ENCODE peak calls at places on chromosomes 12 and 14, in seven cellular contexts. One of them, this sample, is unnamed.

GRCh38 chr12:94039914-94040313 is 108.5 kb upstream of the PLXNC1 start:
- DNase-seq in activated T-cell treated with anti-CD3 and anti-CD28 coated beads, Interleukin-2, amount 50 U/mL, for 48 hours: no peak
- DNase-seq in activated CD8-positive, alpha-beta T cell treated with anti-CD3 and anti-CD28 coated beads for 36 hours: no peak
- DNase-seq in activated CD8-positive, alpha-beta memory T cell treated with anti-CD3 and anti-CD28 coated beads, Interleukin-2, amount 50 U/mL, for 48 hours: no peak
- DNase-seq in OCI-LY7: no peak
- DNase-seq in NCI-H1105: no peak
- DNase-seq in gastrocnemius medialis: no peak
- DNase-seq in this sample: no peak

GRCh38 chr12:30437044-30437443 is 258.6 kb downstream of the IPO8 start:
- DNase-seq in activated T-cell treated with anti-CD3 and anti-CD28 coated beads, Interleukin-2, amount 50 U/mL, for 48 hours: no peak
- DNase-seq in gastrocnemius medialis: no peak
- DNase-seq in activated CD8-positive, alpha-beta memory T cell treated with anti-CD3 and anti-CD28 coated beads, Interleukin-2, amount 50 U/mL, for 48 hours: no peak
- DNase-seq in NCI-H1105: no peak
- DNase-seq in OCI-LY7: no peak
- DNase-seq in activated CD8-positive, alpha-beta T cell treated with anti-CD3 and anti-CD28 coated beads for 36 hours: no peak
- DNase-seq in this sample: no peak

GRCh38 chr12:2284321-2284813 is 231.6 kb downstream of the CACNA1C start:
- DNase-seq in gastrocnemius medialis: no peak
- DNase-seq in OCI-LY7: no peak
- DNase-seq in activated CD8-positive, alpha-beta memory T cell treated with anti-CD3 and anti-CD28 coated beads, Interleukin-2, amount 50 U/mL, for 48 hours: no peak
- DNase-seq in activated CD8-positive, alpha-beta T cell treated with anti-CD3 and anti-CD28 coated beads for 36 hours: no peak
- DNase-seq in NCI-H1105: no peak
- DNase-seq in activated T-cell treated with anti-CD3 and anti-CD28 coated beads, Interleukin-2, amount 50 U/mL, for 48 hours: no peak
- DNase-seq in this sample: no peak

GRCh38 chr12:54034784-54035310 is 2.0 kb downstream of the HOXC5 start:
- DNase-seq in gastrocnemius medialis: no peak
- DNase-seq in activated T-cell treated with anti-CD3 and anti-CD28 coated beads, Interleukin-2, amount 50 U/mL, for 48 hours: no peak
- DNase-seq in activated CD8-positive, alpha-beta T cell treated with anti-CD3 and anti-CD28 coated beads for 36 hours: no peak
- DNase-seq in OCI-LY7: no peak
- DNase-seq in activated CD8-positive, alpha-beta memory T cell treated with anti-CD3 and anti-CD28 coated beads, Interleukin-2, amount 50 U/mL, for 48 hours: no peak
- DNase-seq in NCI-H1105: no peak
- DNase-seq in this sample: no peak

GRCh38 chr12:66107451-66107915 is 23.1 kb downstream of the LLPH start:
- DNase-seq in OCI-LY7: peak; percentile 82
- DNase-seq in activated CD8-positive, alpha-beta T cell treated with anti-CD3 and anti-CD28 coated beads for 36 hours: peak; percentile 58
- DNase-seq in gastrocnemius medialis: peak; percentile 10
- DNase-seq in activated T-cell treated with anti-CD3 and anti-CD28 coated beads, Interleukin-2, amount 50 U/mL, for 48 hours: peak; percentile 37
- DNase-seq in NCI-H1105: peak; percentile 83
- DNase-seq in activated CD8-positive, alpha-beta memory T cell treated with anti-CD3 and anti-CD28 coated beads, Interleukin-2, amount 50 U/mL, for 48 hours: peak; percentile 55
- DNase-seq in this sample: peak; percentile 21

GRCh38 chr14:52923902-52924575 is 26.8 kb downstream of the FERMT2 start:
- DNase-seq in OCI-LY7: no peak
- DNase-seq in activated T-cell treated with anti-CD3 and anti-CD28 coated beads, Interleukin-2, amount 50 U/mL, for 48 hours: no peak
- DNase-seq in NCI-H1105: no peak
- DNase-seq in gastrocnemius medialis: no peak
- DNase-seq in activated CD8-positive, alpha-beta memory T cell treated with anti-CD3 and anti-CD28 coated beads, Interleukin-2, amount 50 U/mL, for 48 hours: no peak
- DNase-seq in activated CD8-positive, alpha-beta T cell treated with anti-CD3 and anti-CD28 coated beads for 36 hours: peak; percentile 31
- DNase-seq in this sample: peak; percentile 15

GRCh38 chr12:10624631-10625030 is 11.2 kb upstream of the MAGOHB start:
- DNase-seq in gastrocnemius medialis: no peak
- DNase-seq in OCI-LY7: no peak
- DNase-seq in activated CD8-positive, alpha-beta T cell treated with anti-CD3 and anti-CD28 coated beads for 36 hours: no peak
- DNase-seq in activated CD8-positive, alpha-beta memory T cell treated with anti-CD3 and anti-CD28 coated beads, Interleukin-2, amount 50 U/mL, for 48 hours: no peak
- DNase-seq in NCI-H1105: no peak
- DNase-seq in activated T-cell treated with anti-CD3 and anti-CD28 coated beads, Interleukin-2, amount 50 U/mL, for 48 hours: no peak
- DNase-seq in this sample: no peak

GRCh38 chr12:132278421-132279183 is 50.8 kb downstream of the GALNT9 start:
- DNase-seq in activated CD8-positive, alpha-beta T cell treated with anti-CD3 and anti-CD28 coated beads for 36 hours: no peak
- DNase-seq in NCI-H1105: no peak
- DNase-seq in OCI-LY7: no peak
- DNase-seq in gastrocnemius medialis: no peak
- DNase-seq in activated CD8-positive, alpha-beta memory T cell treated with anti-CD3 and anti-CD28 coated beads, Interleukin-2, amount 50 U/mL, for 48 hours: no peak
- DNase-seq in activated T-cell treated with anti-CD3 and anti-CD28 coated beads, Interleukin-2, amount 50 U/mL, for 48 hours: no peak
- DNase-seq in this sample: no peak

GRCh38 chr12:69905801-69906200 is 80.8 kb downstream of the MYRFL start:
- DNase-seq in gastrocnemius medialis: no peak
- DNase-seq in OCI-LY7: no peak
- DNase-seq in activated CD8-positive, alpha-beta memory T cell treated with anti-CD3 and anti-CD28 coated beads, Interleukin-2, amount 50 U/mL, for 48 hours: no peak
- DNase-seq in activated T-cell treated with anti-CD3 and anti-CD28 coated beads, Interleukin-2, amount 50 U/mL, for 48 hours: no peak
- DNase-seq in activated CD8-positive, alpha-beta T cell treated with anti-CD3 and anti-CD28 coated beads for 36 hours: no peak
- DNase-seq in NCI-H1105: no peak
- DNase-seq in this sample: no peak

GRCh38 chr12:96907681-96908163 is 665 bp downstream of the NEDD1 start:
- DNase-seq in OCI-LY7: peak; percentile 42
- DNase-seq in gastrocnemius medialis: no peak
- DNase-seq in activated CD8-positive, alpha-beta T cell treated with anti-CD3 and anti-CD28 coated beads for 36 hours: peak; percentile 33
- DNase-seq in NCI-H1105: peak; percentile 7
- DNase-seq in activated CD8-positive, alpha-beta memory T cell treated with anti-CD3 and anti-CD28 coated beads, Interleukin-2, amount 50 U/mL, for 48 hours: peak; percentile 57
- DNase-seq in activated T-cell treated with anti-CD3 and anti-CD28 coated beads, Interleukin-2, amount 50 U/mL, for 48 hours: peak; percentile 48
- DNase-seq in this sample: peak; percentile 24

GRCh38 chr12:57522887-57523705 is 472 bp downstream of the MBD6 start:
- DNase-seq in activated T-cell treated with anti-CD3 and anti-CD28 coated beads, Interleukin-2, amount 50 U/mL, for 48 hours: no peak
- DNase-seq in NCI-H1105: no peak
- DNase-seq in gastrocnemius medialis: peak; percentile 43
- DNase-seq in OCI-LY7: peak; percentile 73
- DNase-seq in activated CD8-positive, alpha-beta T cell treated with anti-CD3 and anti-CD28 coated beads for 36 hours: no peak
- DNase-seq in activated CD8-positive, alpha-beta memory T cell treated with anti-CD3 and anti-CD28 coated beads, Interleukin-2, amount 50 U/mL, for 48 hours: peak; percentile 70
- DNase-seq in this sample: peak; percentile 64

GRCh38 chr14:24398943-24399801 is at the start of gene NYNRIN:
- DNase-seq in activated CD8-positive, alpha-beta T cell treated with anti-CD3 and anti-CD28 coated beads for 36 hours: peak; percentile 38
- DNase-seq in activated CD8-positive, alpha-beta memory T cell treated with anti-CD3 and anti-CD28 coated beads, Interleukin-2, amount 50 U/mL, for 48 hours: no peak
- DNase-seq in activated T-cell treated with anti-CD3 and anti-CD28 coated beads, Interleukin-2, amount 50 U/mL, for 48 hours: peak; percentile 35
- DNase-seq in OCI-LY7: no peak
- DNase-seq in gastrocnemius medialis: no peak
- DNase-seq in NCI-H1105: peak; percentile 29
- DNase-seq in this sample: peak; percentile 34

GRCh38 chr12:64610660-64611429 is 550 bp downstream of the RASSF3 start:
- DNase-seq in activated CD8-positive, alpha-beta memory T cell treated with anti-CD3 and anti-CD28 coated beads, Interleukin-2, amount 50 U/mL, for 48 hours: peak; percentile 84
- DNase-seq in activated T-cell treated with anti-CD3 and anti-CD28 coated beads, Interleukin-2, amount 50 U/mL, for 48 hours: peak; percentile 81
- DNase-seq in activated CD8-positive, alpha-beta T cell treated with anti-CD3 and anti-CD28 coated beads for 36 hours: peak; percentile 84
- DNase-seq in gastrocnemius medialis: no peak
- DNase-seq in NCI-H1105: peak; percentile 35
- DNase-seq in OCI-LY7: peak; percentile 86
- DNase-seq in this sample: peak; percentile 80

GRCh38 chr14:77051101-77051500 is 22.6 kb upstream of the IRF2BPL start:
- DNase-seq in NCI-H1105: no peak
- DNase-seq in activated CD8-positive, alpha-beta memory T cell treated with anti-CD3 and anti-CD28 coated beads, Interleukin-2, amount 50 U/mL, for 48 hours: no peak
- DNase-seq in activated CD8-positive, alpha-beta T cell treated with anti-CD3 and anti-CD28 coated beads for 36 hours: no peak
- DNase-seq in gastrocnemius medialis: peak; percentile 65
- DNase-seq in activated T-cell treated with anti-CD3 and anti-CD28 coated beads, Interleukin-2, amount 50 U/mL, for 48 hours: no peak
- DNase-seq in OCI-LY7: no peak
- DNase-seq in this sample: no peak

GRCh38 chr14:88872976-88873375 is 48.5 kb downstream of the TTC8 start:
- DNase-seq in activated CD8-positive, alpha-beta memory T cell treated with anti-CD3 and anti-CD28 coated beads, Interleukin-2, amount 50 U/mL, for 48 hours: no peak
- DNase-seq in NCI-H1105: no peak
- DNase-seq in activated T-cell treated with anti-CD3 and anti-CD28 coated beads, Interleukin-2, amount 50 U/mL, for 48 hours: no peak
- DNase-seq in activated CD8-positive, alpha-beta T cell treated with anti-CD3 and anti-CD28 coated beads for 36 hours: no peak
- DNase-seq in gastrocnemius medialis: no peak
- DNase-seq in OCI-LY7: no peak
- DNase-seq in this sample: no peak

GRCh38 chr12:29519585-29520182 is 22.2 kb upstream of the OVCH1 start:
- DNase-seq in activated T-cell treated with anti-CD3 and anti-CD28 coated beads, Interleukin-2, amount 50 U/mL, for 48 hours: peak; percentile 21
- DNase-seq in OCI-LY7: peak; percentile 44
- DNase-seq in NCI-H1105: peak; percentile 20
- DNase-seq in gastrocnemius medialis: no peak
- DNase-seq in activated CD8-positive, alpha-beta T cell treated with anti-CD3 and anti-CD28 coated beads for 36 hours: peak; percentile 41
- DNase-seq in activated CD8-positive, alpha-beta memory T cell treated with anti-CD3 and anti-CD28 coated beads, Interleukin-2, amount 50 U/mL, for 48 hours: no peak
- DNase-seq in this sample: no peak

GRCh38 chr12:102484017-102484731 is 3.8 kb upstream of the IGF1 start:
- DNase-seq in activated CD8-positive, alpha-beta T cell treated with anti-CD3 and anti-CD28 coated beads for 36 hours: peak; percentile 85
- DNase-seq in activated CD8-positive, alpha-beta memory T cell treated with anti-CD3 and anti-CD28 coated beads, Interleukin-2, amount 50 U/mL, for 48 hours: peak; percentile 75
- DNase-seq in NCI-H1105: peak; percentile 9
- DNase-seq in gastrocnemius medialis: peak; percentile 16
- DNase-seq in activated T-cell treated with anti-CD3 and anti-CD28 coated beads, Interleukin-2, amount 50 U/mL, for 48 hours: peak; percentile 73
- DNase-seq in OCI-LY7: peak; percentile 59
- DNase-seq in this sample: peak; percentile 71

GRCh38 chr14:82642425-82642824 is 1108.8 kb upstream of the SEL1L start:
- DNase-seq in OCI-LY7: no peak
- DNase-seq in gastrocnemius medialis: no peak
- DNase-seq in NCI-H1105: no peak
- DNase-seq in activated T-cell treated with anti-CD3 and anti-CD28 coated beads, Interleukin-2, amount 50 U/mL, for 48 hours: peak; percentile 26
- DNase-seq in activated CD8-positive, alpha-beta memory T cell treated with anti-CD3 and anti-CD28 coated beads, Interleukin-2, amount 50 U/mL, for 48 hours: no peak
- DNase-seq in activated CD8-positive, alpha-beta T cell treated with anti-CD3 and anti-CD28 coated beads for 36 hours: no peak
- DNase-seq in this sample: peak; percentile 22

GRCh38 chr12:17344649-17345048 is 738.7 kb upstream of the LMO3 start:
- DNase-seq in NCI-H1105: no peak
- DNase-seq in OCI-LY7: no peak
- DNase-seq in activated T-cell treated with anti-CD3 and anti-CD28 coated beads, Interleukin-2, amount 50 U/mL, for 48 hours: no peak
- DNase-seq in activated CD8-positive, alpha-beta T cell treated with anti-CD3 and anti-CD28 coated beads for 36 hours: no peak
- DNase-seq in gastrocnemius medialis: no peak
- DNase-seq in activated CD8-positive, alpha-beta memory T cell treated with anti-CD3 and anti-CD28 coated beads, Interleukin-2, amount 50 U/mL, for 48 hours: no peak
- DNase-seq in this sample: no peak

GRCh38 chr12:125773033-125773432 is 707.8 kb downstream of the AACS start:
- DNase-seq in gastrocnemius medialis: no peak
- DNase-seq in activated T-cell treated with anti-CD3 and anti-CD28 coated beads, Interleukin-2, amount 50 U/mL, for 48 hours: peak; percentile 29
- DNase-seq in NCI-H1105: no peak
- DNase-seq in activated CD8-positive, alpha-beta T cell treated with anti-CD3 and anti-CD28 coated beads for 36 hours: peak; percentile 32
- DNase-seq in activated CD8-positive, alpha-beta memory T cell treated with anti-CD3 and anti-CD28 coated beads, Interleukin-2, amount 50 U/mL, for 48 hours: peak; percentile 60
- DNase-seq in OCI-LY7: peak; percentile 77
- DNase-seq in this sample: peak; percentile 28

GRCh38 chr12:201361-201760 is 12.6 kb downstream of the SLC6A12 start:
- DNase-seq in NCI-H1105: no peak
- DNase-seq in gastrocnemius medialis: no peak
- DNase-seq in OCI-LY7: no peak
- DNase-seq in activated CD8-positive, alpha-beta memory T cell treated with anti-CD3 and anti-CD28 coated beads, Interleukin-2, amount 50 U/mL, for 48 hours: no peak
- DNase-seq in activated CD8-positive, alpha-beta T cell treated with anti-CD3 and anti-CD28 coated beads for 36 hours: no peak
- DNase-seq in activated T-cell treated with anti-CD3 and anti-CD28 coated beads, Interleukin-2, amount 50 U/mL, for 48 hours: no peak
- DNase-seq in this sample: no peak

GRCh38 chr12:19066471-19067001 is 63.0 kb upstream of the PLEKHA5 start:
- DNase-seq in activated T-cell treated with anti-CD3 and anti-CD28 coated beads, Interleukin-2, amount 50 U/mL, for 48 hours: no peak
- DNase-seq in OCI-LY7: no peak
- DNase-seq in activated CD8-positive, alpha-beta memory T cell treated with anti-CD3 and anti-CD28 coated beads, Interleukin-2, amount 50 U/mL, for 48 hours: no peak
- DNase-seq in NCI-H1105: no peak
- DNase-seq in activated CD8-positive, alpha-beta T cell treated with anti-CD3 and anti-CD28 coated beads for 36 hours: no peak
- DNase-seq in gastrocnemius medialis: no peak
- DNase-seq in this sample: no peak

GRCh38 chr14:89540830-89541470 is 123.9 kb upstream of the FOXN3 start:
- DNase-seq in activated CD8-positive, alpha-beta memory T cell treated with anti-CD3 and anti-CD28 coated beads, Interleukin-2, amount 50 U/mL, for 48 hours: no peak
- DNase-seq in OCI-LY7: no peak
- DNase-seq in activated T-cell treated with anti-CD3 and anti-CD28 coated beads, Interleukin-2, amount 50 U/mL, for 48 hours: no peak
- DNase-seq in activated CD8-positive, alpha-beta T cell treated with anti-CD3 and anti-CD28 coated beads for 36 hours: no peak
- DNase-seq in gastrocnemius medialis: no peak
- DNase-seq in NCI-H1105: no peak
- DNase-seq in this sample: no peak

GRCh38 chr12:50536831-50537537 is 32.2 kb downstream of the DIP2B start:
- DNase-seq in OCI-LY7: no peak
- DNase-seq in NCI-H1105: peak; percentile 11
- DNase-seq in activated CD8-positive, alpha-beta memory T cell treated with anti-CD3 and anti-CD28 coated beads, Interleukin-2, amount 50 U/mL, for 48 hours: no peak
- DNase-seq in gastrocnemius medialis: no peak
- DNase-seq in activated T-cell treated with anti-CD3 and anti-CD28 coated beads, Interleukin-2, amount 50 U/mL, for 48 hours: no peak
- DNase-seq in activated CD8-positive, alpha-beta T cell treated with anti-CD3 and anti-CD28 coated beads for 36 hours: no peak
- DNase-seq in this sample: no peak

GRCh38 chr12:89544730-89545184 is 18.9 kb upstream of the POC1B start:
- DNase-seq in gastrocnemius medialis: peak; percentile 53
- DNase-seq in NCI-H1105: peak; percentile 13
- DNase-seq in activated CD8-positive, alpha-beta T cell treated with anti-CD3 and anti-CD28 coated beads for 36 hours: no peak
- DNase-seq in OCI-LY7: no peak
- DNase-seq in activated T-cell treated with anti-CD3 and anti-CD28 coated beads, Interleukin-2, amount 50 U/mL, for 48 hours: no peak
- DNase-seq in activated CD8-positive, alpha-beta memory T cell treated with anti-CD3 and anti-CD28 coated beads, Interleukin-2, amount 50 U/mL, for 48 hours: no peak
- DNase-seq in this sample: no peak

GRCh38 chr12:9906888-9907287 is 25.3 kb downstream of the CLEC2A start:
- DNase-seq in NCI-H1105: no peak
- DNase-seq in OCI-LY7: no peak
- DNase-seq in activated CD8-positive, alpha-beta memory T cell treated with anti-CD3 and anti-CD28 coated beads, Interleukin-2, amount 50 U/mL, for 48 hours: no peak
- DNase-seq in activated CD8-positive, alpha-beta T cell treated with anti-CD3 and anti-CD28 coated beads for 36 hours: peak; percentile 55
- DNase-seq in activated T-cell treated with anti-CD3 and anti-CD28 coated beads, Interleukin-2, amount 50 U/mL, for 48 hours: peak; percentile 27
- DNase-seq in gastrocnemius medialis: no peak
- DNase-seq in this sample: peak; percentile 24

GRCh38 chr12:39124768-39125167 is 219.4 kb upstream of the CPNE8 start:
- DNase-seq in NCI-H1105: no peak
- DNase-seq in activated CD8-positive, alpha-beta memory T cell treated with anti-CD3 and anti-CD28 coated beads, Interleukin-2, amount 50 U/mL, for 48 hours: no peak
- DNase-seq in activated CD8-positive, alpha-beta T cell treated with anti-CD3 and anti-CD28 coated beads for 36 hours: no peak
- DNase-seq in activated T-cell treated with anti-CD3 and anti-CD28 coated beads, Interleukin-2, amount 50 U/mL, for 48 hours: no peak
- DNase-seq in OCI-LY7: no peak
- DNase-seq in gastrocnemius medialis: no peak
- DNase-seq in this sample: no peak